ENCODE peak calls at places on chromosomes 13 and 19, in six cellular contexts. One of them, this sample, is unnamed.

GRCh38 chr19:37251308-37252229 is 33.6 kb downstream of the ZNF383 start:
- DNase-seq in GM10248: peak
- DNase-seq in WTC11: no peak
- DNase-seq in mesothelial cell of epicardium: no peak
- DNase-seq in choroid plexus epithelial cell: peak
- DNase-seq in lower leg skin: peak
- DNase-seq in this sample: no peak

GRCh38 chr13:94268661-94269060 is 210.8 kb downstream of the DCT start:
- DNase-seq in GM10248: no peak
- DNase-seq in WTC11: no peak
- DNase-seq in mesothelial cell of epicardium: no peak
- DNase-seq in choroid plexus epithelial cell: peak
- DNase-seq in lower leg skin: no peak
- DNase-seq in this sample: no peak

GRCh38 chr13:41554180-41554579 is 96.8 kb downstream of the RGCC start:
- DNase-seq in GM10248: no peak
- DNase-seq in WTC11: no peak
- DNase-seq in mesothelial cell of epicardium: no peak
- DNase-seq in choroid plexus epithelial cell: no peak
- DNase-seq in lower leg skin: no peak
- DNase-seq in this sample: no peak

GRCh38 chr19:58089846-58090245 is 8.2 kb downstream of the ZSCAN18 start:
- DNase-seq in GM10248: no peak
- DNase-seq in WTC11: no peak
- DNase-seq in mesothelial cell of epicardium: no peak
- DNase-seq in choroid plexus epithelial cell: no peak
- DNase-seq in lower leg skin: no peak
- DNase-seq in this sample: no peak

GRCh38 chr13:20704459-20705069 is 1.1 kb downstream of the IL17D start:
- DNase-seq in GM10248: no peak
- DNase-seq in WTC11: no peak
- DNase-seq in mesothelial cell of epicardium: no peak
- DNase-seq in choroid plexus epithelial cell: no peak
- DNase-seq in lower leg skin: no peak
- DNase-seq in this sample: no peak

GRCh38 chr13:52785721-52786120 is 46.1 kb upstream of the CNMD start:
- DNase-seq in GM10248: no peak
- DNase-seq in WTC11: no peak
- DNase-seq in mesothelial cell of epicardium: no peak
- DNase-seq in choroid plexus epithelial cell: no peak
- DNase-seq in lower leg skin: no peak
- DNase-seq in this sample: no peak

GRCh38 chr13:52804202-52804641 is 44.2 kb downstream of the PCDH8 start:
- DNase-seq in GM10248: no peak
- DNase-seq in WTC11: no peak
- DNase-seq in mesothelial cell of epicardium: no peak
- DNase-seq in choroid plexus epithelial cell: peak
- DNase-seq in lower leg skin: no peak
- DNase-seq in this sample: no peak

GRCh38 chr19:58364127-58364526 is 1.6 kb upstream of the ZNF497 start:
- DNase-seq in GM10248: no peak
- DNase-seq in WTC11: no peak
- DNase-seq in mesothelial cell of epicardium: no peak
- DNase-seq in choroid plexus epithelial cell: no peak
- DNase-seq in lower leg skin: no peak
- DNase-seq in this sample: no peak

GRCh38 chr19:10848208-10848843 is at the start of gene C19orf38:
- DNase-seq in GM10248: peak
- DNase-seq in WTC11: no peak
- DNase-seq in mesothelial cell of epicardium: no peak
- DNase-seq in choroid plexus epithelial cell: no peak
- DNase-seq in lower leg skin: no peak
- DNase-seq in this sample: no peak

GRCh38 chr13:101408992-101409656 is 7.2 kb downstream of the NALCN start:
- DNase-seq in GM10248: no peak
- DNase-seq in WTC11: no peak
- DNase-seq in mesothelial cell of epicardium: no peak
- DNase-seq in choroid plexus epithelial cell: no peak
- DNase-seq in lower leg skin: no peak
- DNase-seq in this sample: no peak

GRCh38 chr19:23776507-23777205 is 18.0 kb upstream of the ZNF681 start:
- DNase-seq in GM10248: no peak
- DNase-seq in WTC11: no peak
- DNase-seq in mesothelial cell of epicardium: no peak
- DNase-seq in choroid plexus epithelial cell: no peak
- DNase-seq in lower leg skin: peak
- DNase-seq in this sample: no peak

GRCh38 chr13:113743366-113744195 is 15.4 kb upstream of the TMEM255B start:
- DNase-seq in GM10248: no peak
- DNase-seq in WTC11: no peak
- DNase-seq in mesothelial cell of epicardium: no peak
- DNase-seq in choroid plexus epithelial cell: no peak
- DNase-seq in lower leg skin: no peak
- DNase-seq in this sample: no peak

GRCh38 chr13:73273737-73274136 is 214.9 kb downstream of the KLF5 start:
- DNase-seq in GM10248: no peak
- DNase-seq in WTC11: no peak
- DNase-seq in mesothelial cell of epicardium: no peak
- DNase-seq in choroid plexus epithelial cell: peak
- DNase-seq in lower leg skin: no peak
- DNase-seq in this sample: no peak

GRCh38 chr13:22880756-22881701 is 299.8 kb upstream of the SGCG start:
- DNase-seq in GM10248: no peak
- DNase-seq in WTC11: no peak
- DNase-seq in mesothelial cell of epicardium: no peak
- DNase-seq in choroid plexus epithelial cell: no peak
- DNase-seq in lower leg skin: no peak
- DNase-seq in this sample: no peak

GRCh38 chr13:27183561-27184147 is 12.0 kb upstream of the USP12 start:
- DNase-seq in GM10248: no peak
- DNase-seq in WTC11: no peak
- DNase-seq in mesothelial cell of epicardium: no peak
- DNase-seq in choroid plexus epithelial cell: peak
- DNase-seq in lower leg skin: no peak
- DNase-seq in this sample: no peak

DNA sequence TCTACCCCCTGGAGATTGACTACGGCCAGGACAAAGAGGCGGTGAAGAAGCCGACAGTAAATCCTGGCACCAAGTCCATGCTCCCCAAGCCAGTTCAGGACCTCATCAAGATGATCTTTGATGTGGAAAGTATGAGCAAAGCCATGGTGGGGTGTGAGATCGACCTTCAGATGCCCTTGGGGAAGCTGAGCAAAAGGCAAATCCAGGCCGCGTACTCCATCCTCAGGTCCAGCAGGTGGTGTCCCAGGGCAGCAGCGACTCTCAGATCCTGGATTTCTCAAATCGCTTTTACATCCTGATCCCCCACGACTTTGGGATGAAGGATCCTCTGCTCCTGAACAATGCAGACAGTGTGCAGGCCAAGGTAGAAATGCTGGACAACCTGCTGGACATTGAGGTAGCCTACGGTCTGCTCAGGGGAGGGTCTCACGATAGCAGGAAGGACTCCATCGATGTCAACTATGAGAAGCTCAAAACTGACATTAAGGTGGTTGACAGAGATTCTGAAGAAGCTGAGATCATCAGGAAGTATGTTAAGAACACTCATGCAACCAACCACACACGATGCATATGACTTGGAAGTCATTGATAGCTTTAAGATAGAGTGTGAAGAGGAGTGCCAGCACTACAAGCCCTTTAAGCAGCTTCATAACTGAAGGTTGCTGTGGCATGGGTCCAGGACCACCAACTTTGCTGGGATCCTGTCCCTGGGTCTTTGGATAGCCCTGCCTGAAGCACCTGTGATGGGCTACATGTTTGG is 24.0 kb upstream of the ANKRD10 start:
- DNase-seq in GM10248: no peak
- DNase-seq in WTC11: no peak
- DNase-seq in mesothelial cell of epicardium: no peak
- DNase-seq in choroid plexus epithelial cell: no peak
- DNase-seq in lower leg skin: peak
- DNase-seq in this sample: no peak
- TF ChIP-seq CTCF in GM10248: no peak
- TF ChIP-seq CTCF in WTC11: no peak
- TF ChIP-seq CTCF in mesothelial cell of epicardium: no peak
- TF ChIP-seq CTCF in choroid plexus epithelial cell: no peak
- TF ChIP-seq CTCF in lower leg skin: no peak
- TF ChIP-seq CTCF in this sample: no peak

DNA sequence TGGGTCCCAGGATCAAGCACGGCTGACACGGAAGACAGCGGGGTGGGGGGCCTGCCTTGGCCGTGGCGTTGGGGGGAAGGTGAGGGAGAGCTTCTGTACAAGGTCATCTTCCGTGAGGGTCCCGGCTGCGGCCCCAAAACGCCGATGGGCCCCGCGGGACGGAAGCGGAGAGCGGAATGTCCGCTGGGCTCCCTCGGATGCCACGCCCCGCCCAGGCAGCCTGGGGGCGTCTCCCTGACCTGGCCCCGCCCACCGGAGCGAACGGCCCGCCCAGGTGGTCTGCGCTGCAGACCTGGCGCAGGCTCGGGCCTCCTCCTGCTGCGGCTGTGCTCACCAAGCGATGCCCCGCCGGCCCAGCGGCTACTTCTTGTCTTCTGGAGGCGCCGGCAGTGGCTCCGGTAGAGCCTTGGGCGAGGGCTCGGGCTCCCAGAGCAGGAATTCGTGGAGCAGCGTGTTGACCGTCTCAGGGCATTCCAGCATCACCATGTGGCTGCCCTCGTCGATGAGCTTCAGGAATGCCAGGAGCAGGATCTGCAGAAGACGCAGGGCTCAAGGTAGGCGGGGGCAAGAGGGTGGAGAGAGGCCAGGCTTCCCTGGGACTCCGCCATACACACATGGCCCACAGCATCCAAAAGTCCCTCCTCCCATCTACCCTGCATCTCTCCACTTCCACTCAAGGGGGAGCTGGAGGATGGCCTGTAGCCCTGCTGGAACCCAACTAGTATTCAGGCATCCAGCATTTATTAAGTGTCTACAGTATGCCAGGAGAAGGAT is 10.7 kb downstream of the ABHD8 start:
- DNase-seq in GM10248: peak
- DNase-seq in WTC11: peak
- DNase-seq in mesothelial cell of epicardium: peak
- DNase-seq in choroid plexus epithelial cell: peak
- DNase-seq in lower leg skin: peak
- DNase-seq in this sample: peak
- TF ChIP-seq CTCF in GM10248: peak
- TF ChIP-seq CTCF in WTC11: no peak
- TF ChIP-seq CTCF in mesothelial cell of epicardium: no peak
- TF ChIP-seq CTCF in choroid plexus epithelial cell: peak
- TF ChIP-seq CTCF in lower leg skin: no peak
- TF ChIP-seq CTCF in this sample: peak

DNA sequence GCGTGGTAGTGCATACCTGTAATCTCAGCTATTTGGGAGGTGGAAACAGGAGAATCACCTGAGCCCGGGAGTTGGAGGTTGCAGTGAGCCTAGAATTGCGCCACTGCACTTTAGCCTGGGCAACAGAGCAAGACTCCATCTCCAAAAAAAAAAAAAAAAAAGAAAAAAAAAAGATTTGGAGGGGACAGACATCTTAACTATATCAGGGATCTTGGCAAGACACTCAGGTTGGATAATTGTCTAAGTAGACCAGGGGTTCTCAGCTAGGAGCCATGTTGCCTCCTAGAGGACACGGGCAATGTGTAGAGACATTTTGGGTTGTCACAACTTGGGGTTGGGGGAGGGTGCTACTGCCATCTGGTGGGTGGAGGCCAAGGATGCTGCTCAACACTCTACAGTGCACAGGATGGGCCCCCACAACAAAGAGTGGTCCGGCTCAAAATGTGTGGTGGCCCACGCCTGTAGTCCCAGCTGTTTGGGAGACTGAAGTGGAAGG is 1.9 kb upstream of the ZNF580 start:
- DNase-seq in GM10248: no peak
- DNase-seq in WTC11: peak
- DNase-seq in mesothelial cell of epicardium: no peak
- DNase-seq in choroid plexus epithelial cell: peak
- DNase-seq in lower leg skin: peak
- DNase-seq in this sample: no peak
- TF ChIP-seq CTCF in GM10248: peak
- TF ChIP-seq CTCF in WTC11: no peak
- TF ChIP-seq CTCF in mesothelial cell of epicardium: no peak
- TF ChIP-seq CTCF in choroid plexus epithelial cell: peak
- TF ChIP-seq CTCF in lower leg skin: no peak
- TF ChIP-seq CTCF in this sample: peak

GRCh38 chr13:79973533-79973963 is 367.4 kb downstream of the SPRY2 start:
- DNase-seq in GM10248: peak
- DNase-seq in WTC11: no peak
- DNase-seq in mesothelial cell of epicardium: no peak
- DNase-seq in choroid plexus epithelial cell: peak
- DNase-seq in lower leg skin: no peak
- DNase-seq in this sample: no peak
- TF ChIP-seq CTCF in GM10248: peak
- TF ChIP-seq CTCF in WTC11: peak
- TF ChIP-seq CTCF in mesothelial cell of epicardium: peak
- TF ChIP-seq CTCF in choroid plexus epithelial cell: peak
- TF ChIP-seq CTCF in lower leg skin: no peak
- TF ChIP-seq CTCF in this sample: peak

GRCh38 chr19:30212574-30212973 is 159.6 kb upstream of the ZNF536 start:
- DNase-seq in GM10248: no peak
- DNase-seq in WTC11: no peak
- DNase-seq in mesothelial cell of epicardium: peak
- DNase-seq in choroid plexus epithelial cell: no peak
- DNase-seq in lower leg skin: no peak
- DNase-seq in this sample: peak

GRCh38 chr19:30206187-30206586 is 166.0 kb upstream of the ZNF536 start:
- DNase-seq in GM10248: peak
- DNase-seq in WTC11: no peak
- DNase-seq in mesothelial cell of epicardium: no peak
- DNase-seq in choroid plexus epithelial cell: no peak
- DNase-seq in lower leg skin: no peak
- DNase-seq in this sample: no peak

GRCh38 chr19:30207357-30207756 is 164.8 kb upstream of the ZNF536 start:
- DNase-seq in GM10248: peak
- DNase-seq in WTC11: no peak
- DNase-seq in mesothelial cell of epicardium: no peak
- DNase-seq in choroid plexus epithelial cell: no peak
- DNase-seq in lower leg skin: no peak
- DNase-seq in this sample: no peak

GRCh38 chr19:30208661-30209060 is 163.5 kb upstream of the ZNF536 start:
- DNase-seq in GM10248: no peak
- DNase-seq in WTC11: no peak
- DNase-seq in mesothelial cell of epicardium: no peak
- DNase-seq in choroid plexus epithelial cell: no peak
- DNase-seq in lower leg skin: no peak
- DNase-seq in this sample: no peak

GRCh38 chr19:30209617-30210600 is 162.3 kb upstream of the ZNF536 start:
- DNase-seq in GM10248: no peak
- DNase-seq in WTC11: no peak
- DNase-seq in mesothelial cell of epicardium: peak
- DNase-seq in choroid plexus epithelial cell: no peak
- DNase-seq in lower leg skin: no peak
- DNase-seq in this sample: no peak
- TF ChIP-seq CTCF in GM10248: no peak
- TF ChIP-seq CTCF in WTC11: no peak
- TF ChIP-seq CTCF in mesothelial cell of epicardium: no peak
- TF ChIP-seq CTCF in choroid plexus epithelial cell: no peak
- TF ChIP-seq CTCF in lower leg skin: no peak
- TF ChIP-seq CTCF in this sample: no peak

GRCh38 chr13:76016799-76017198 is 380.7 kb downstream of the LMO7 start:
- DNase-seq in GM10248: peak
- DNase-seq in WTC11: peak
- DNase-seq in mesothelial cell of epicardium: no peak
- DNase-seq in choroid plexus epithelial cell: peak
- DNase-seq in lower leg skin: no peak
- DNase-seq in this sample: no peak
- TF ChIP-seq CTCF in GM10248: peak
- TF ChIP-seq CTCF in WTC11: peak
- TF ChIP-seq CTCF in mesothelial cell of epicardium: no peak
- TF ChIP-seq CTCF in choroid plexus epithelial cell: peak
- TF ChIP-seq CTCF in lower leg skin: no peak
- TF ChIP-seq CTCF in this sample: peak

GRCh38 chr19:7004313-7004931 is 16.8 kb downstream of the MBD3L2B start:
- DNase-seq in GM10248: no peak
- DNase-seq in WTC11: no peak
- DNase-seq in mesothelial cell of epicardium: no peak
- DNase-seq in choroid plexus epithelial cell: no peak
- DNase-seq in lower leg skin: no peak
- DNase-seq in this sample: no peak
- TF ChIP-seq CTCF in GM10248: peak
- TF ChIP-seq CTCF in WTC11: no peak
- TF ChIP-seq CTCF in mesothelial cell of epicardium: peak
- TF ChIP-seq CTCF in choroid plexus epithelial cell: no peak
- TF ChIP-seq CTCF in lower leg skin: no peak
- TF ChIP-seq CTCF in this sample: peak

This sample was measured in type B pancreatic cell.